ENCODE peak calls at places on chromosome 6, in six cellular contexts. One of them, this sample, is unnamed.
A peak's percentile ranks its signal among the peaks of the same experiment; 100 is the strongest.

GRCh38 chr6:99575544-99576227 is 7.2 kb upstream of the CCNC start:
- DNase-seq in activated B cell treated with CpG ODN at 0.5 μM for 24 hours: no peak
- DNase-seq in Calu3: no peak
- DNase-seq in lower lobe of right lung: no peak
- DNase-seq in GM13977: no peak
- DNase-seq in suprapubic skin: no peak
- DNase-seq in this sample: no peak

GRCh38 chr6:8794420-8794819 is 359.1 kb upstream of the SLC35B3 start:
- DNase-seq in activated B cell treated with CpG ODN at 0.5 μM for 24 hours: no peak
- DNase-seq in Calu3: no peak
- DNase-seq in lower lobe of right lung: no peak
- DNase-seq in GM13977: no peak
- DNase-seq in suprapubic skin: no peak
- DNase-seq in this sample: no peak

GRCh38 chr6:149867876-149868640 is 3.9 kb upstream of the LRP11 start:
- DNase-seq in activated B cell treated with CpG ODN at 0.5 μM for 24 hours: no peak
- DNase-seq in Calu3: peak; percentile 44
- DNase-seq in lower lobe of right lung: no peak
- DNase-seq in GM13977: no peak
- DNase-seq in suprapubic skin: no peak
- DNase-seq in this sample: no peak

GRCh38 chr6:7821426-7821825 is 89.2 kb downstream of the TXNDC5 start:
- DNase-seq in activated B cell treated with CpG ODN at 0.5 μM for 24 hours: no peak
- DNase-seq in Calu3: no peak
- DNase-seq in lower lobe of right lung: no peak
- DNase-seq in GM13977: no peak
- DNase-seq in suprapubic skin: no peak
- DNase-seq in this sample: no peak

GRCh38 chr6:89817481-89817880 is 2.1 kb downstream of the MDN1 start:
- DNase-seq in activated B cell treated with CpG ODN at 0.5 μM for 24 hours: no peak
- DNase-seq in Calu3: no peak
- DNase-seq in lower lobe of right lung: no peak
- DNase-seq in GM13977: no peak
- DNase-seq in suprapubic skin: no peak
- DNase-seq in this sample: no peak

GRCh38 chr6:14035448-14035847 is 82.1 kb upstream of the CD83 start:
- DNase-seq in activated B cell treated with CpG ODN at 0.5 μM for 24 hours: no peak
- DNase-seq in Calu3: peak; percentile 9
- DNase-seq in lower lobe of right lung: no peak
- DNase-seq in GM13977: no peak
- DNase-seq in suprapubic skin: no peak
- DNase-seq in this sample: no peak

GRCh38 chr6:50091641-50092040 is 41.9 kb upstream of the DEFB112 start:
- DNase-seq in activated B cell treated with CpG ODN at 0.5 μM for 24 hours: no peak
- DNase-seq in Calu3: no peak
- DNase-seq in lower lobe of right lung: no peak
- DNase-seq in GM13977: no peak
- DNase-seq in suprapubic skin: no peak
- DNase-seq in this sample: no peak

GRCh38 chr6:158763440-158764187 is 55.6 kb downstream of the EZR start:
- DNase-seq in activated B cell treated with CpG ODN at 0.5 μM for 24 hours: no peak
- DNase-seq in Calu3: no peak
- DNase-seq in lower lobe of right lung: no peak
- DNase-seq in GM13977: no peak
- DNase-seq in suprapubic skin: no peak
- DNase-seq in this sample: no peak

GRCh38 chr6:72748759-72749158 is 126.9 kb downstream of the KCNQ5 start:
- DNase-seq in activated B cell treated with CpG ODN at 0.5 μM for 24 hours: no peak
- DNase-seq in Calu3: no peak
- DNase-seq in lower lobe of right lung: no peak
- DNase-seq in GM13977: no peak
- DNase-seq in suprapubic skin: no peak
- DNase-seq in this sample: peak; percentile 85

GRCh38 chr6:41159415-41160082 is 3.4 kb downstream of the TREM2 start:
- DNase-seq in activated B cell treated with CpG ODN at 0.5 μM for 24 hours: no peak
- DNase-seq in Calu3: no peak
- DNase-seq in lower lobe of right lung: no peak
- DNase-seq in GM13977: no peak
- DNase-seq in suprapubic skin: no peak
- DNase-seq in this sample: peak; percentile 66

GRCh38 chr6:21846541-21847451 is 253.2 kb downstream of the SOX4 start:
- DNase-seq in activated B cell treated with CpG ODN at 0.5 μM for 24 hours: no peak
- DNase-seq in Calu3: peak; percentile 76
- DNase-seq in lower lobe of right lung: no peak
- DNase-seq in GM13977: no peak
- DNase-seq in suprapubic skin: no peak
- DNase-seq in this sample: no peak

GRCh38 chr6:135995160-135995898 is 143.8 kb downstream of the PDE7B start:
- DNase-seq in activated B cell treated with CpG ODN at 0.5 μM for 24 hours: no peak
- DNase-seq in Calu3: no peak
- DNase-seq in lower lobe of right lung: no peak
- DNase-seq in GM13977: no peak
- DNase-seq in suprapubic skin: no peak
- DNase-seq in this sample: no peak

GRCh38 chr6:34146801-34147592 is 1.1 kb upstream of the GRM4 start:
- DNase-seq in activated B cell treated with CpG ODN at 0.5 μM for 24 hours: no peak
- DNase-seq in Calu3: no peak
- DNase-seq in lower lobe of right lung: peak; percentile 24
- DNase-seq in GM13977: no peak
- DNase-seq in suprapubic skin: no peak
- DNase-seq in this sample: no peak

GRCh38 chr6:128112494-128112893 is 211.6 kb upstream of the THEMIS start:
- DNase-seq in activated B cell treated with CpG ODN at 0.5 μM for 24 hours: no peak
- DNase-seq in Calu3: no peak
- DNase-seq in lower lobe of right lung: no peak
- DNase-seq in GM13977: no peak
- DNase-seq in suprapubic skin: no peak
- DNase-seq in this sample: no peak

GRCh38 chr6:62516287-62517152 is 230.5 kb upstream of the KHDRBS2 start:
- DNase-seq in activated B cell treated with CpG ODN at 0.5 μM for 24 hours: no peak
- DNase-seq in Calu3: no peak
- DNase-seq in lower lobe of right lung: no peak
- DNase-seq in GM13977: no peak
- DNase-seq in suprapubic skin: no peak
- DNase-seq in this sample: no peak

GRCh38 chr6:4466769-4467480 is 309.3 kb upstream of the CDYL start:
- DNase-seq in activated B cell treated with CpG ODN at 0.5 μM for 24 hours: no peak
- DNase-seq in Calu3: no peak
- DNase-seq in lower lobe of right lung: no peak
- DNase-seq in GM13977: no peak
- DNase-seq in suprapubic skin: no peak
- DNase-seq in this sample: no peak

GRCh38 chr6:64680446-64680845 is 1026.6 kb downstream of the EYS start:
- DNase-seq in activated B cell treated with CpG ODN at 0.5 μM for 24 hours: no peak
- DNase-seq in Calu3: no peak
- DNase-seq in lower lobe of right lung: no peak
- DNase-seq in GM13977: no peak
- DNase-seq in suprapubic skin: no peak
- DNase-seq in this sample: no peak

GRCh38 chr6:125984311-125984710 is 2.0 kb upstream of the TRMT11 start:
- DNase-seq in activated B cell treated with CpG ODN at 0.5 μM for 24 hours: no peak
- DNase-seq in Calu3: no peak
- DNase-seq in lower lobe of right lung: no peak
- DNase-seq in GM13977: no peak
- DNase-seq in suprapubic skin: no peak
- DNase-seq in this sample: no peak

GRCh38 chr6:68313911-68314310 is 321.2 kb upstream of the ADGRB3 start:
- DNase-seq in activated B cell treated with CpG ODN at 0.5 μM for 24 hours: no peak
- DNase-seq in Calu3: no peak
- DNase-seq in lower lobe of right lung: no peak
- DNase-seq in GM13977: no peak
- DNase-seq in suprapubic skin: no peak
- DNase-seq in this sample: no peak

GRCh38 chr6:135782517-135782916 is 69.0 kb upstream of the PDE7B start:
- DNase-seq in activated B cell treated with CpG ODN at 0.5 μM for 24 hours: no peak
- DNase-seq in Calu3: no peak
- DNase-seq in lower lobe of right lung: no peak
- DNase-seq in GM13977: no peak
- DNase-seq in suprapubic skin: no peak
- DNase-seq in this sample: no peak

GRCh38 chr6:131948692-131949614 is 2.2 kb downstream of the CCN2 start:
- DNase-seq in activated B cell treated with CpG ODN at 0.5 μM for 24 hours: no peak
- DNase-seq in Calu3: peak; percentile 52
- DNase-seq in lower lobe of right lung: no peak
- DNase-seq in GM13977: no peak
- DNase-seq in suprapubic skin: peak; percentile 70
- DNase-seq in this sample: no peak

GRCh38 chr6:32079566-32080290 is 29.4 kb downstream of the TNXB start:
- DNase-seq in activated B cell treated with CpG ODN at 0.5 μM for 24 hours: no peak
- DNase-seq in Calu3: no peak
- DNase-seq in lower lobe of right lung: no peak
- DNase-seq in GM13977: no peak
- DNase-seq in suprapubic skin: no peak
- DNase-seq in this sample: no peak

GRCh38 chr6:41818271-41819054 is 31.0 kb downstream of the TOMM6 start:
- DNase-seq in activated B cell treated with CpG ODN at 0.5 μM for 24 hours: no peak
- DNase-seq in Calu3: no peak
- DNase-seq in lower lobe of right lung: no peak
- DNase-seq in GM13977: no peak
- DNase-seq in suprapubic skin: no peak
- DNase-seq in this sample: no peak

GRCh38 chr6:36111526-36111925 is 18.8 kb upstream of the MAPK13 start:
- DNase-seq in activated B cell treated with CpG ODN at 0.5 μM for 24 hours: no peak
- DNase-seq in Calu3: no peak
- DNase-seq in lower lobe of right lung: no peak
- DNase-seq in GM13977: no peak
- DNase-seq in suprapubic skin: no peak
- DNase-seq in this sample: no peak

GRCh38 chr6:109424946-109425345 is 15.5 kb downstream of the PPIL6 start:
- DNase-seq in activated B cell treated with CpG ODN at 0.5 μM for 24 hours: no peak
- DNase-seq in Calu3: no peak
- DNase-seq in lower lobe of right lung: no peak
- DNase-seq in GM13977: no peak
- DNase-seq in suprapubic skin: no peak
- DNase-seq in this sample: no peak

GRCh38 chr6:37142047-37142614 is 27.8 kb upstream of the PIM1 start:
- DNase-seq in activated B cell treated with CpG ODN at 0.5 μM for 24 hours: no peak
- DNase-seq in Calu3: no peak
- DNase-seq in lower lobe of right lung: no peak
- DNase-seq in GM13977: no peak
- DNase-seq in suprapubic skin: no peak
- DNase-seq in this sample: no peak

GRCh38 chr6:82767037-82767436 is 298.6 kb downstream of the UBE3D start:
- DNase-seq in activated B cell treated with CpG ODN at 0.5 μM for 24 hours: no peak
- DNase-seq in Calu3: no peak
- DNase-seq in lower lobe of right lung: no peak
- DNase-seq in GM13977: no peak
- DNase-seq in suprapubic skin: no peak
- DNase-seq in this sample: no peak

GRCh38 chr6:72922401-72922800 is 300.5 kb downstream of the KCNQ5 start:
- DNase-seq in activated B cell treated with CpG ODN at 0.5 μM for 24 hours: no peak
- DNase-seq in Calu3: no peak
- DNase-seq in lower lobe of right lung: no peak
- DNase-seq in GM13977: no peak
- DNase-seq in suprapubic skin: no peak
- DNase-seq in this sample: no peak

GRCh38 chr6:79713701-79714322 is 82.7 kb downstream of the SH3BGRL2 start:
- DNase-seq in activated B cell treated with CpG ODN at 0.5 μM for 24 hours: no peak
- DNase-seq in Calu3: peak; percentile 68
- DNase-seq in lower lobe of right lung: no peak
- DNase-seq in GM13977: peak; percentile 17
- DNase-seq in suprapubic skin: no peak
- DNase-seq in this sample: no peak

GRCh38 chr6:53497905-53498304 is 47.0 kb downstream of the GCLC start:
- DNase-seq in activated B cell treated with CpG ODN at 0.5 μM for 24 hours: no peak
- DNase-seq in Calu3: no peak
- DNase-seq in lower lobe of right lung: no peak
- DNase-seq in GM13977: no peak
- DNase-seq in suprapubic skin: no peak
- DNase-seq in this sample: no peak

GRCh38 chr6:32637219-32637880 is at the start of gene HLA-DQA1:
- DNase-seq in activated B cell treated with CpG ODN at 0.5 μM for 24 hours: no peak
- DNase-seq in Calu3: no peak
- DNase-seq in lower lobe of right lung: no peak
- DNase-seq in GM13977: peak; percentile 60
- DNase-seq in suprapubic skin: no peak
- DNase-seq in this sample: no peak

GRCh38 chr6:43307451-43308100 is 1.1 kb downstream of the CRIP3 start:
- DNase-seq in activated B cell treated with CpG ODN at 0.5 μM for 24 hours: no peak
- DNase-seq in Calu3: no peak
- DNase-seq in lower lobe of right lung: no peak
- DNase-seq in GM13977: no peak
- DNase-seq in suprapubic skin: no peak
- DNase-seq in this sample: no peak
- TF ChIP-seq CTCF in activated B cell treated with CpG ODN at 0.5 μM for 24 hours: no peak
- TF ChIP-seq CTCF in Calu3: no peak
- TF ChIP-seq CTCF in lower lobe of right lung: no peak
- TF ChIP-seq CTCF in GM13977: no peak
- TF ChIP-seq CTCF in suprapubic skin: no peak
- TF ChIP-seq CTCF in this sample: no peak

DNA sequence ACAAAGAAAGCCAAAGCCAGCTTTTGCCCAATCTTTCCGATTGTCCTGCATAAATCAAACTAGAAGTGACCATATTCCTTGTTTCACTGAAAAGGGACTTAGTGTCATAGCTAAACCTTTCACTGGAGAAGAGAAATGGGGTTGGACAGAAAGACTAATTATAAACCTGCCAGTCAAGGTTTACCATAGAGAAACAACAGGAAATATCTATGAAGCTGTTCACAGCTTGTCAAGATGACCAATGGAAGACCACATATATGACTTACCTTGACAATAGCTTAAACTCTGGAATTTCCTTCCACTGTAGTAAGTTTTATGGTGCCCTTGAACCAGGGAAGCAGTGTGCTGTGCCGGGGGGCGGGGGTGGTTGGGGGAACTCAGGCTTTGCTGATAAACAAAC is 107.7 kb upstream of the PHACTR1 start:
- DNase-seq in activated B cell treated with CpG ODN at 0.5 μM for 24 hours: no peak
- DNase-seq in Calu3: no peak
- DNase-seq in lower lobe of right lung: no peak
- DNase-seq in GM13977: no peak
- DNase-seq in suprapubic skin: no peak
- DNase-seq in this sample: no peak
- TF ChIP-seq CTCF in activated B cell treated with CpG ODN at 0.5 μM for 24 hours: no peak
- TF ChIP-seq CTCF in Calu3: no peak
- TF ChIP-seq CTCF in lower lobe of right lung: no peak
- TF ChIP-seq CTCF in GM13977: no peak
- TF ChIP-seq CTCF in suprapubic skin: no peak
- TF ChIP-seq CTCF in this sample: no peak

GRCh38 chr6:168032383-168032760 is 34.9 kb downstream of the KIF25 start:
- DNase-seq in activated B cell treated with CpG ODN at 0.5 μM for 24 hours: no peak
- DNase-seq in Calu3: no peak
- DNase-seq in lower lobe of right lung: no peak
- DNase-seq in GM13977: no peak
- DNase-seq in suprapubic skin: no peak
- DNase-seq in this sample: peak; percentile 70
- TF ChIP-seq CTCF in activated B cell treated with CpG ODN at 0.5 μM for 24 hours: no peak
- TF ChIP-seq CTCF in Calu3: no peak
- TF ChIP-seq CTCF in lower lobe of right lung: no peak
- TF ChIP-seq CTCF in GM13977: no peak
- TF ChIP-seq CTCF in suprapubic skin: no peak
- TF ChIP-seq CTCF in this sample: peak; percentile 56

DNA sequence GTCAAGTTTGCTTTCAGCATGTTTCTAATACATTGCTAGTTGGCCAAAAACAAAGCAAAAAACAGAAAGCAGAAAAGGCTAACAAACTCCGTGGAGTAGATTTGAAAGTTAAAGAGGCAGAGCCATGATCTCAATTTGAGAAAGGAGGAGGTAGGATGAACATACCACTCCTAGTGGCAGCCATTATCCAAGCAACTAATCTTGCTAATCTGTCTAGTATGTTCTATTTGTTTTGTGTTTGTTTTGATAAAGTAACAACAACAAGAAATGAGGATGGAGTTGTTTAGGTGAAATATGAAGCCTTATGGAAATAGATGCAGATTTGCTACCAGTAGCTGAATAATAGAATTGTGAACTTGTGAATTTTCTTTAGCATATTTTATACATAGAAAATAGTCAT is 295.5 kb upstream of the PRDM1 start:
- DNase-seq in activated B cell treated with CpG ODN at 0.5 μM for 24 hours: no peak
- DNase-seq in Calu3: no peak
- DNase-seq in lower lobe of right lung: no peak
- DNase-seq in GM13977: no peak
- DNase-seq in suprapubic skin: no peak
- DNase-seq in this sample: no peak
- TF ChIP-seq CTCF in activated B cell treated with CpG ODN at 0.5 μM for 24 hours: no peak
- TF ChIP-seq CTCF in Calu3: no peak
- TF ChIP-seq CTCF in lower lobe of right lung: no peak
- TF ChIP-seq CTCF in GM13977: no peak
- TF ChIP-seq CTCF in suprapubic skin: no peak
- TF ChIP-seq CTCF in this sample: peak; percentile 8

This sample was measured in osteocyte.